ENCODE peak calls at places on chromosomes 2 and 18, in ten cellular contexts. M, Q, N, Y, G, V, A, R, X and C are unnamed samples.

GRCh38 chr2:14750433-14750832 is 117.9 kb downstream of the LRATD1 start:
- DNase-seq in A (no peak), Q (no peak), R (no peak), X (no peak), Y (no peak), N (no peak), M (no peak), G (no peak), V (no peak), C (no peak)

GRCh38 chr18:67551146-67551545 is 34.6 kb upstream of the DSEL start:
- DNase-seq in Q (no peak), V (no peak), Y (no peak), X (no peak), A (no peak), G (no peak), N (no peak), R (no peak), M (no peak), C (no peak)

GRCh38 chr18:47422524-47422923 is 171.1 kb upstream of the SKOR2 start:
- DNase-seq in Q (no peak), A (no peak), X (no peak), V (no peak), G (peak), M (no peak), R (no peak), Y (no peak), N (no peak), C (no peak)

GRCh38 chr18:80200171-80200931 is 47.0 kb downstream of the PARD6G start:
- DNase-seq in Q (no peak), N (no peak), M (peak), A (peak), Y (no peak), V (no peak), R (no peak), G (peak), X (no peak), C (peak)

GRCh38 chr2:145601306-145601925 is 1081.5 kb upstream of the ZEB2 start:
- DNase-seq in Y (no peak), N (no peak), G (no peak), V (no peak), M (no peak), R (no peak), A (no peak), Q (no peak), X (no peak), C (no peak)

GRCh38 chr2:234593636-234594035 is 96.8 kb upstream of the ARL4C start:
- DNase-seq in V (no peak), M (no peak), A (no peak), X (no peak), Q (no peak), G (peak), R (no peak), N (no peak), Y (peak), C (no peak)

GRCh38 chr18:50079571-50080295 is 115.2 kb downstream of the MYO5B start:
- DNase-seq in G (no peak), Y (no peak), X (no peak), A (peak), N (no peak), M (peak), Q (peak), V (no peak), R (no peak), C (no peak)

GRCh38 chr2:75523313-75524275 is 37.1 kb downstream of the EVA1A start:
- DNase-seq in R (peak), M (no peak), G (peak), A (no peak), V (no peak), X (no peak), N (no peak), Q (no peak), Y (no peak), C (no peak)

GRCh38 chr2:65722028-65722427 is 289.6 kb upstream of the SPRED2 start:
- DNase-seq in R (peak), M (peak), Y (no peak), V (no peak), Q (peak), A (peak), X (no peak), N (no peak), G (peak), C (peak)

GRCh38 chr2:152347076-152347475 is 12.1 kb downstream of the FMNL2 start:
- DNase-seq in R (peak), N (no peak), M (no peak), X (no peak), Y (no peak), Q (no peak), A (no peak), G (peak), V (no peak), C (no peak)

GRCh38 chr18:65592419-65592818 is 158.4 kb upstream of the CDH7 start:
- DNase-seq in Y (no peak), A (no peak), X (no peak), R (no peak), N (no peak), V (no peak), M (no peak), G (no peak), Q (no peak), C (no peak)

GRCh38 chr2:98712145-98712544 is 18.8 kb downstream of the MGAT4A start:
- DNase-seq in G (no peak), V (no peak), R (no peak), Y (no peak), A (no peak), X (no peak), N (no peak), Q (no peak), M (no peak), C (no peak)

GRCh38 chr18:44586782-44587524 is 93.7 kb upstream of the SETBP1 start:
- DNase-seq in G (no peak), V (no peak), Q (no peak), M (peak), N (no peak), A (peak), Y (no peak), R (no peak), X (no peak), C (no peak)

GRCh38 chr2:57549642-57550102 is 496.9 kb upstream of the VRK2 start:
- DNase-seq in Q (no peak), Y (no peak), V (no peak), X (no peak), A (no peak), R (peak), G (peak), N (no peak), M (no peak), C (peak)

GRCh38 chr18:44951748-44952147 is 271.1 kb downstream of the SETBP1 start:
- DNase-seq in R (no peak), X (no peak), G (no peak), V (no peak), A (no peak), N (no peak), Q (no peak), M (no peak), Y (no peak), C (no peak)

GRCh38 chr2:231715988-231716616 is 7.8 kb downstream of the PTMA start:
- DNase-seq in X (no peak), V (no peak), Y (no peak), G (peak), Q (no peak), N (no peak), A (peak), M (no peak), R (peak), C (peak)

GRCh38 chr2:128369126-128369555 is 50.5 kb upstream of the HS6ST1 start:
- DNase-seq in R (no peak), M (no peak), A (no peak), Y (no peak), V (no peak), Q (no peak), N (peak), X (no peak), G (peak), C (no peak)

GRCh38 chr2:121095257-121096080 is 189.5 kb downstream of the TFCP2L1 start:
- DNase-seq in Y (no peak), M (peak), N (no peak), G (peak), V (no peak), A (peak), Q (peak), X (no peak), R (peak), C (peak)

GRCh38 chr2:110104025-110104771 is 11.4 kb downstream of the MALL start:
- DNase-seq in Y (no peak), A (no peak), V (no peak), M (no peak), X (no peak), N (no peak), Q (no peak), R (no peak), G (no peak), C (no peak)

GRCh38 chr2:69538249-69538648 is 101.0 kb upstream of the NFU1 start:
- DNase-seq in Q (no peak), Y (no peak), R (no peak), V (no peak), M (no peak), G (no peak), X (no peak), N (no peak), A (no peak), C (no peak)

GRCh38 chr18:79631096-79631507 is 48.5 kb upstream of the CTDP1 start:
- DNase-seq in G (no peak), Q (peak), X (no peak), N (no peak), R (no peak), V (no peak), A (no peak), Y (no peak), M (no peak), C (no peak)

GRCh38 chr2:10502803-10503107 is 54.6 kb upstream of the ODC1 start:
- DNase-seq in V (no peak), N (no peak), G (no peak), X (no peak), Y (no peak), M (no peak), R (no peak), A (no peak), Q (no peak), C (no peak)

GRCh38 chr18:48649231-48649630 is 110.4 kb downstream of the CTIF start:
- DNase-seq in N (no peak), R (no peak), G (no peak), V (no peak), A (no peak), Y (no peak), M (no peak), X (no peak), Q (no peak), C (no peak)

GRCh38 chr2:147937744-147938349 is 82.7 kb downstream of the ORC4 start:
- DNase-seq in Q (no peak), Y (no peak), V (no peak), X (no peak), N (no peak), G (peak), A (peak), R (no peak), M (peak), C (peak)

GRCh38 chr2:71607490-71607889 is 154.1 kb downstream of the DYSF start:
- DNase-seq in V (no peak), R (no peak), X (no peak), Y (no peak), M (no peak), Q (no peak), A (no peak), G (no peak), N (peak), C (no peak)

GRCh38 chr18:70220628-70221027 is 15.1 kb upstream of the RTTN start:
- DNase-seq in X (no peak), N (no peak), A (no peak), Y (no peak), M (no peak), G (no peak), Q (no peak), R (no peak), V (no peak), C (no peak)

GRCh38 chr2:33069894-33070651 is 123.3 kb downstream of the LTBP1 start:
- DNase-seq in G (peak), N (no peak), Y (peak), V (no peak), Q (peak), M (no peak), R (peak), X (no peak), A (no peak), C (peak)

GRCh38 chr2:84908948-84909713 is 3.7 kb downstream of the TMSB10 start:
- DNase-seq in X (no peak), G (no peak), R (no peak), N (peak), Q (no peak), V (no peak), M (no peak), Y (no peak), A (no peak), C (no peak)